ENCODE peak calls at places on chromosomes 4 and X, in ten cellular contexts. C is PC-9; H is mesenchymal stem cell; D is ovary; T is mesendoderm; Q is hepatocyte; J is CD8-positive, alpha-beta T cell; G is lung; M is stomach; A is naive thymus-derived CD4-positive, alpha-beta T cell. P is an unnamed sample. For H3K27me3, the result is how much of the 10 kb centered on the place peaks cover.

GRCh38 chr4:38764292-38764691 is 18.5 kb downstream of the TLR10 start:
- DNase-seq in J (no peak), Q (no peak), A (no peak), H (no peak), C (no peak), M (no peak), G (no peak), D (no peak), T (no peak), P (no peak)

GRCh38 chr4:15963568-15963967 is 593 bp upstream of the FGFBP2 start:
- DNase-seq in D (no peak), A (peak), G (no peak), H (no peak), M (no peak), T (no peak), J (peak), C (no peak), Q (no peak), P (no peak)

GRCh38 chr4:186727977-186728519 is 4.4 kb upstream of the FAT1 start:
- DNase-seq in A (no peak), J (no peak), D (no peak), H (peak), M (no peak), G (no peak), C (peak), T (peak), Q (peak), P (no peak)

GRCh38 chr4:74394476-74395136 is 29.7 kb downstream of the EREG start:
- DNase-seq in C (peak), J (no peak), G (no peak), H (peak), Q (no peak), D (no peak), A (no peak), T (peak), M (no peak), P (no peak)

GRCh38 chr4:132238697-132239096 is 910.4 kb upstream of the PCDH10 start:
- DNase-seq in Q (no peak), A (no peak), H (no peak), T (no peak), D (no peak), M (no peak), C (no peak), G (no peak), J (no peak), P (no peak)

GRCh38 chr4:114417214-114417613 is 181.4 kb upstream of the UGT8 start:
- DNase-seq in T (peak), D (no peak), J (no peak), M (no peak), G (no peak), A (no peak), H (no peak), Q (peak), C (no peak), P (no peak)

GRCh38 chr4:39892988-39893692 is 84.6 kb downstream of the PDS5A start:
- DNase-seq in Q (no peak), M (no peak), T (no peak), H (no peak), J (no peak), C (no peak), D (no peak), A (no peak), G (no peak), P (no peak)

GRCh38 chrX:53882331-53882730 is 161.9 kb downstream of the PHF8 start:
- DNase-seq in G (no peak), A (no peak), Q (peak), H (peak), C (no peak), J (no peak), T (peak), M (no peak), D (no peak), P (no peak)

GRCh38 chrX:124679199-124679598 is 332.8 kb downstream of the SH2D1A start:
- DNase-seq in J (no peak), M (no peak), A (no peak), Q (no peak), T (no peak), D (no peak), H (peak), C (no peak), G (no peak), P (no peak)

GRCh38 chr4:26404597-26405323 is 83.9 kb downstream of the RBPJ start:
- DNase-seq in G (no peak), A (no peak), J (no peak), C (no peak), H (no peak), Q (peak), M (no peak), T (peak), D (no peak), P (no peak)

GRCh38 chrX:151697537-151697936 is 2.3 kb downstream of the PRRG3 start:
- DNase-seq in D (no peak), C (no peak), J (no peak), M (no peak), H (no peak), T (no peak), A (no peak), Q (peak), G (no peak), P (no peak)

GRCh38 chrX:139640259-139640658 is 67.7 kb downstream of the MCF2 start:
- DNase-seq in D (no peak), T (no peak), Q (no peak), M (no peak), H (no peak), A (no peak), C (no peak), J (no peak), G (no peak), P (no peak)

GRCh38 chr4:114613579-114613978 is 15.0 kb downstream of the UGT8 start:
- DNase-seq in C (no peak), H (no peak), J (no peak), A (no peak), Q (no peak), M (no peak), T (peak), G (no peak), D (no peak), P (no peak)

GRCh38 chr4:99645638-99646037 is 12.0 kb downstream of the C4orf54 start:
- DNase-seq in D (no peak), J (no peak), Q (no peak), A (no peak), H (no peak), T (no peak), M (no peak), G (no peak), C (no peak), P (no peak)

GRCh38 chr4:126627255-126627654 is 1005.5 kb upstream of the INTU start:
- DNase-seq in T (peak), M (no peak), D (no peak), A (no peak), G (no peak), Q (no peak), H (peak), C (no peak), J (no peak), P (no peak)

GRCh38 chr4:73599182-73599581 is 21.1 kb downstream of the RASSF6 start:
- DNase-seq in H (peak), Q (peak), A (no peak), C (no peak), T (peak), J (no peak), M (peak), D (peak), G (no peak), P (peak)

GRCh38 chr4:39814403-39815185 is 116.7 kb downstream of the UBE2K start:
- DNase-seq in G (no peak), T (peak), J (no peak), H (peak), M (no peak), A (no peak), C (no peak), D (no peak), Q (no peak), P (no peak)

GRCh38 chr4:82786794-82787193 is 11.8 kb downstream of the SCD5 start:
- DNase-seq in A (no peak), Q (no peak), D (no peak), G (no peak), T (no peak), H (no peak), C (no peak), J (no peak), M (no peak), P (no peak)

GRCh38 chr4:39466747-39467146 is 7.9 kb downstream of the LIAS start:
- DNase-seq in M (no peak), T (no peak), D (no peak), J (no peak), G (no peak), C (no peak), A (no peak), Q (no peak), H (no peak), P (no peak)

GRCh38 chrX:150018931-150019331 is 80.6 kb upstream of the EOLA2 start:
- DNase-seq in M (no peak), C (no peak), D (no peak), J (no peak), H (peak), G (no peak), Q (no peak), T (no peak), A (no peak), P (no peak)

GRCh38 chr4:10289534-10289899 is 167.7 kb downstream of the ZNF518B start:
- DNase-seq in J (no peak), C (no peak), D (no peak), H (no peak), A (no peak), G (no peak), T (no peak), M (no peak), Q (no peak), P (no peak)

GRCh38 chr4:36165256-36166005 is 78.9 kb downstream of the ARAP2 start:
- DNase-seq in M (no peak), G (no peak), A (no peak), Q (no peak), D (no peak), C (no peak), J (no peak), T (no peak), H (peak), P (no peak)

GRCh38 chr4:58093352-58093751 is 983.2 kb upstream of the IGFBP7 start:
- DNase-seq in J (no peak), T (peak), Q (no peak), G (no peak), D (no peak), M (no peak), C (no peak), A (no peak), H (no peak), P (no peak)

GRCh38 chrX:29257516-29257915 is 670.3 kb downstream of the IL1RAPL1 start:
- DNase-seq in J (no peak), Q (no peak), D (no peak), H (no peak), C (no peak), A (no peak), T (no peak), G (no peak), M (no peak), P (no peak)

GRCh38 chr4:46886711-46887110 is 22.3 kb downstream of the COX7B2 start:
- DNase-seq in G (no peak), A (no peak), H (peak), C (no peak), D (no peak), Q (peak), T (no peak), M (no peak), J (no peak), P (no peak)

GRCh38 chr4:161987611-161988010 is 176.2 kb downstream of the FSTL5 start:
- DNase-seq in H (no peak), Q (no peak), T (peak), A (no peak), J (no peak), G (no peak), M (no peak), D (no peak), C (no peak), P (no peak)

GRCh38 chr4:92629302-92629701 is 325.5 kb downstream of the GRID2 start:
- DNase-seq in A (no peak), C (no peak), Q (no peak), T (no peak), M (no peak), G (no peak), D (no peak), H (no peak), J (no peak), P (no peak)

GRCh38 chrX:39301041-39301440 is 499.8 kb downstream of the MID1IP1 start:
- DNase-seq in M (no peak), G (no peak), Q (no peak), A (no peak), T (no peak), D (no peak), J (no peak), C (no peak), H (no peak), P (no peak)

DNA sequence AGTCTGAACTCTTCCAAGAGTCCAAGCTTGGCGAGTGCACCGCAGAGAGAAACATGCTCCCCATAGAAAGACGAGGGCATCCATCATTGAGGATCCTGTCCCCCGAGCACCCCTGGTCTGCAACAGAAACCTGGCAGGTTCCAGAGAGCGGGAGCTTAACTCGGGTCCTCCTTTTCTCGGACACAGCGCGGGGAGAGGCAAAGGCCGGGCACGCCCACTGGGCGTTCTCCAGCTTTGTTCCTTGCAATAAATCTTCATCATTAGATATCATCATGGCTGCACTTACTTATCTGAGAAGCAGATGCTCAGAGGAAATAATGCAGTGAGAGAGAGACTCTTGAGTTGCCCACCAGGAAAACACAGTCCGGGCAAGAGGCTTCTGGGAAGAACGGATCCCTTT is 90.1 kb upstream of the PSAPL1 start:
- DNase-seq in Q (no peak), H (no peak), G (no peak), C (no peak), D (no peak), J (no peak), T (no peak), A (no peak), M (no peak), P (no peak)
- H3K27me3 ChIP-seq in Q (under half), H (half or more), G (under half), C (under half), D (under half), J (under half), T (under half), A (under half), M (under half), P (under half)

GRCh38 chr4:151292038-151292437 is 15.1 kb downstream of the PRSS48 start:
- DNase-seq in M (no peak), A (no peak), Q (no peak), J (no peak), G (no peak), C (no peak), D (no peak), H (no peak), T (no peak), P (no peak)

GRCh38 chr4:151294833-151295496 is 18.0 kb downstream of the PRSS48 start:
- DNase-seq in Q (no peak), H (no peak), D (no peak), G (no peak), A (no peak), J (no peak), C (no peak), M (no peak), T (no peak), P (peak)

GRCh38 chr4:151296227-151296626 is 19.3 kb downstream of the PRSS48 start:
- DNase-seq in D (no peak), J (no peak), G (no peak), A (no peak), M (no peak), H (no peak), T (no peak), C (no peak), Q (no peak), P (no peak)

GRCh38 chr4:151302432-151302831 is 23.0 kb downstream of the SH3D19 start:
- DNase-seq in G (no peak), H (peak), M (no peak), T (no peak), J (no peak), D (no peak), Q (no peak), A (no peak), C (no peak), P (no peak)

DNA sequence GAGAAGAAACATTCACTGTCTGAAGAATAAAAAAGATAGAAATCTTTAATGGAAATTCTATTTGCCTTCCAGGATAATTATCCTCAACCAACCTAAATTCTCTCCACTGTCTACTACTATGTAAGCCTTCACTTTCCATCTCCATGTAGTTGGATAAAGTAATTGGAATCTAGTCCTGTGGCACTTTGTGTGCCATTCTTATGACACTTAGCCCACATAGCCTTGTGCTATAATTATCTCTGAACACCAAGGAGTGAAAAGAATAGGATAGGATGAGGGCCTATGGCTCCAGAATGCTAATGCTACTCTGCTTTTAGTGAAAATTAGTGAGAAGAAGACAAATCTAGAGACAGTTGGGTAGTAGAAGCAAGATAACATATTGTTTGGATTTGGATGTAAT is 20.2 kb downstream of the PRSS48 start:
- DNase-seq in M (no peak), Q (no peak), H (no peak), D (no peak), G (no peak), J (no peak), T (no peak), C (no peak), A (no peak), P (no peak)
- H3K27ac ChIP-seq in M (no peak), Q (no peak), H (no peak), D (no peak), G (no peak), J (no peak), T (no peak), C (no peak), A (no peak), P (no peak)

GRCh38 chrX:152915541-152916241 is 17.8 kb downstream of the ZNF185 start:
- DNase-seq in Q (peak), G (no peak), C (peak), J (peak), D (no peak), T (peak), A (no peak), M (no peak), H (peak), P (no peak)
- H3K27me3 ChIP-seq in Q (under half), G (under half), C (under half), J (under half), D (under half), T (under half), A (under half), M (under half), H (under half), P (under half)

GRCh38 chrX:9604908-9605306 is 140.0 kb downstream of the TBL1X start:
- DNase-seq in A (no peak), H (no peak), Q (no peak), J (no peak), T (no peak), D (no peak), M (no peak), C (no peak), G (no peak), P (no peak)
- H3K27ac ChIP-seq in A (no peak), H (peak), Q (no peak), J (no peak), T (no peak), D (no peak), M (no peak), C (no peak), G (no peak), P (no peak)

DNA sequence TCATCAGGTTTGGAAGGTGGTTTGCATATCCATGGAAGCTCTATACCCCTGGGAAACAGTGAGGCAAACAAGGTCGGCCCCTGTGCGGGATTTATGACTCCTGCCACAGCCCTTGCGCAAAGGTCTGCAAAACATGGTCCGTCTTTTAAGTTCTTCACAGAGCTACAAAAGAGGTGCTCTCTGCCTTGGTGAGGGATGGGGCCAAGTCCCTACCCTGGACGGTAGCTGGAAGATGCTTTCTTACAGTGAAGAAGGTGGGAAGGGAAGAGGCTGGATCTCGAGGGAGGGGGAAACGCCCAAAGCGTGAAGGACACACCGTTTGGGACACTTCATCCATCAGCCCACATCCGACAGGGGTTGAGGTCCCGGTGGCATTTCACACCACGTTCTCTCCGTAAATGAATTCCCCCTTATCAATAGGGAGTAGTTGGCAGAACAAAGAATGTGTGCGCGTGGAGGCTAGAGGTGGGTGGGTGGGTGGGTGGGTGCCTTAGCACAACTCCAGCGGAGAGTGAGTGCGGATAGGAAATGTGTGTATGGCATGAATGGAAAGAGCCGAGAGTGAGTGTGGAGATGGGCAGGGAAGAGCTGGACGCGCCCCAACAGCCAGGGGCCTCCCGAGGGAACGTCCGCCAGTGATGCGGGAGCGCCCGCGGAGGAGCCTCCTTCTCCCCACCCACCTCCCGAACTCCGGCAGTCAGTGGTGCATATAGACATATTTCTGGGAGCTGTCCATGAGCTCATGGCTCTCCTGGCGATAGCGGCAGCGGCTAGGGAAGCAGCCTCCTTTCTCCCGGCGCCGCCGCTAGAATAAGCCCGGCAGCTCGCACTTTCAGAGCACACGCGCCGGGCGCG is 68.3 kb downstream of the LARP7 start:
- DNase-seq in H (peak), M (peak), D (peak), G (no peak), Q (peak), C (no peak), A (no peak), T (peak), J (no peak), P (no peak)
- H3K27me3 ChIP-seq in H (under half), M (under half), D (under half), G (under half), Q (half or more), C (under half), A (under half), T (under half), J (under half), P (under half)

GRCh38 chrX:47992093-47992375 is 11.8 kb downstream of the ZNF182 start:
- DNase-seq in Q (no peak), J (no peak), G (no peak), M (no peak), D (no peak), C (no peak), T (no peak), A (no peak), H (no peak), P (no peak)

GRCh38 chrX:47992669-47993068 is 11.1 kb downstream of the ZNF182 start:
- DNase-seq in Q (no peak), J (no peak), H (no peak), G (no peak), A (no peak), T (no peak), C (no peak), D (no peak), M (no peak), P (no peak)

GRCh38 chrX:47991263-47992092 is 12.3 kb downstream of the ZNF182 start:
- DNase-seq in H (peak), D (no peak), Q (no peak), A (no peak), G (no peak), M (no peak), J (no peak), T (no peak), C (no peak), P (no peak)
- H3K27ac ChIP-seq in H (peak), D (no peak), Q (no peak), A (no peak), G (no peak), M (no peak), J (no peak), T (no peak), C (no peak), P (no peak)

GRCh38 chr4:80192252-80192866 is 4.9 kb upstream of the PRDM8 start:
- DNase-seq in Q (no peak), G (no peak), M (no peak), C (no peak), H (no peak), D (no peak), T (no peak), A (no peak), J (no peak), P (no peak)
- H3K27me3 ChIP-seq in Q (half or more), G (under half), M (under half), C (under half), H (under half), D (under half), T (half or more), A (under half), J (under half), P (under half)

DNA sequence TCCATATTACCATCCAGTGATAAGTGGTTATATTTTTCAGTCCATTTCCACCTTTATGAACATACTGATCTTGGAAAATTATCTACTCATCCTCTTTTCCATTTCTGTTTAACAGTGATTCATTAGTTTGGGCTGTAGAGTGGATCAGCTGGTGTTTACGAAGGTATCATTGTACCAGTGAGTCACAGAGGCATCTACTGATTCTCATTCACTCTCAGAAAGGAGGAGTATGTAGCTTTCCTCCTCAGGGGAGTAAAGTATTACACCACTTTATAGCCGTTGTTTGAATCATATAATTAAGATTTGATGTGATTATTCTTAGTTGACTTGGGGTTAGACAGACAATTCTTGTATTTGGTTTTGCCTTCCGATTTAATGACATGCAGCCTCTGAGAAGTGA is 74.7 kb downstream of the GALNT7 start:
- DNase-seq in J (no peak), C (peak), H (peak), T (no peak), Q (peak), A (no peak), M (no peak), D (no peak), G (no peak), P (no peak)
- H3K27ac ChIP-seq in J (no peak), C (no peak), H (peak), T (no peak), Q (peak), A (no peak), M (no peak), D (no peak), G (no peak), P (no peak)